ENCODE peak calls at places on chromosomes 7 and 10, in nine cellular contexts. J is right lobe of liver, N is PC-3, G is thoracic aorta, R is IMR-90, V is esophagus squamous epithelium, W is breast epithelium, C is aorta, E is trophoblast cell. A is an unnamed sample. For H3K4me1, the result is how much of the 10 kb centered on the place peaks cover.

GRCh38 chr7:70098133-70098561 is 499.9 kb downstream of the AUTS2 start:
- DNase-seq in J (no peak), R (no peak), N (no peak), G (no peak), V (no peak), C (no peak), E (no peak), W (no peak), A (no peak)

GRCh38 chr10:22453948-22454347 is 108.7 kb downstream of the SPAG6 start:
- DNase-seq in C (no peak), N (no peak), R (no peak), W (no peak), E (no peak), V (no peak), J (no peak), G (no peak), A (no peak)

GRCh38 chr10:103145860-103146466 is 47.1 kb downstream of the NT5C2 start:
- DNase-seq in R (peak), C (peak), V (no peak), J (peak), W (no peak), G (peak), N (peak), E (no peak), A (peak)

GRCh38 chr7:158236400-158236799 is 351.2 kb downstream of the PTPRN2 start:
- DNase-seq in E (no peak), V (no peak), W (no peak), R (no peak), N (no peak), G (no peak), C (no peak), J (no peak), A (no peak)

GRCh38 chr7:142932386-142933091 is 1.0 kb downstream of the TRPV5 start:
- DNase-seq in J (no peak), G (no peak), C (no peak), R (no peak), N (no peak), E (no peak), W (no peak), V (no peak), A (no peak)

GRCh38 chr7:82985144-82985802 is 177.4 kb downstream of the PCLO start:
- DNase-seq in V (no peak), N (peak), R (no peak), C (no peak), G (no peak), J (no peak), E (no peak), W (no peak), A (no peak)

GRCh38 chr10:87817873-87818504 is at the start of gene ATAD1:
- DNase-seq in E (peak), W (peak), V (peak), R (peak), N (peak), C (peak), J (peak), G (peak), A (peak)

GRCh38 chr7:66604198-66604597 is 24.5 kb upstream of the KCTD7 start:
- DNase-seq in R (no peak), E (no peak), G (no peak), J (no peak), V (no peak), W (no peak), N (no peak), C (no peak), A (no peak)

GRCh38 chr10:88735661-88736060 is 24.2 kb upstream of the LIPN start:
- DNase-seq in C (no peak), J (no peak), V (no peak), N (no peak), W (no peak), E (no peak), G (no peak), R (peak), A (no peak)

GRCh38 chr10:17409170-17409733 is 45.1 kb downstream of the ST8SIA6 start:
- DNase-seq in V (no peak), N (peak), C (no peak), G (no peak), W (no peak), J (no peak), E (no peak), R (peak), A (peak)

GRCh38 chr7:5448378-5449042 is 24.9 kb upstream of the TNRC18 start:
- DNase-seq in V (no peak), C (no peak), E (peak), J (no peak), R (no peak), N (no peak), G (no peak), W (no peak), A (no peak)

GRCh38 chr10:11782793-11783557 is 40.2 kb upstream of the PROSER2 start:
- DNase-seq in C (no peak), N (peak), R (peak), J (no peak), G (no peak), V (no peak), E (peak), W (no peak), A (peak)

GRCh38 chr10:30155401-30155800 is 96.0 kb upstream of the JCAD start:
- DNase-seq in R (peak), W (no peak), E (no peak), N (no peak), C (peak), J (no peak), V (no peak), G (peak), A (peak)

GRCh38 chr10:127578628-127579305 is 29.7 kb downstream of the NPS start:
- DNase-seq in R (no peak), E (no peak), N (no peak), V (no peak), C (no peak), J (no peak), W (no peak), G (no peak), A (no peak)

GRCh38 chr7:111499027-111499426 is 63.3 kb downstream of the IMMP2L start:
- DNase-seq in C (no peak), E (peak), V (no peak), J (no peak), G (no peak), N (peak), W (no peak), R (peak), A (peak)

GRCh38 chr7:2821161-2821841 is 22.8 kb downstream of the GNA12 start:
- DNase-seq in J (peak), N (peak), E (peak), G (no peak), V (no peak), W (no peak), R (peak), C (no peak), A (peak)

GRCh38 chr7:134375206-134375605 is 58.5 kb upstream of the SLC35B4 start:
- DNase-seq in C (no peak), V (no peak), N (peak), E (no peak), W (no peak), R (no peak), J (no peak), G (no peak), A (no peak)

GRCh38 chr7:139482662-139483466 is 609 bp downstream of the KLRG2 start:
- DNase-seq in W (no peak), R (no peak), V (no peak), N (no peak), C (no peak), E (peak), G (no peak), J (no peak), A (no peak)

GRCh38 chr10:35259769-35260397 is 76.4 kb upstream of the CCNY start:
- DNase-seq in W (no peak), R (peak), C (no peak), G (no peak), V (no peak), N (peak), J (no peak), E (peak), A (no peak)

GRCh38 chr7:134453526-134453925 is 5.4 kb downstream of the AKR1B1 start:
- DNase-seq in V (no peak), J (no peak), N (no peak), C (no peak), E (no peak), G (no peak), R (no peak), W (no peak), A (no peak)

GRCh38 chr7:45888185-45888992 is at the start of gene IGFBP1:
- DNase-seq in W (no peak), R (peak), E (no peak), G (no peak), V (no peak), J (peak), C (no peak), N (no peak), A (peak)

GRCh38 chr7:50815138-50815537 is 32.4 kb upstream of the GRB10 start:
- DNase-seq in G (no peak), V (no peak), N (no peak), C (no peak), J (no peak), W (no peak), R (no peak), E (no peak), A (no peak)
- H3K4me1 ChIP-seq in G (under half), V (under half), N (under half), C (under half), J (under half), W (under half), R (under half), E (under half), A (under half)

DNA sequence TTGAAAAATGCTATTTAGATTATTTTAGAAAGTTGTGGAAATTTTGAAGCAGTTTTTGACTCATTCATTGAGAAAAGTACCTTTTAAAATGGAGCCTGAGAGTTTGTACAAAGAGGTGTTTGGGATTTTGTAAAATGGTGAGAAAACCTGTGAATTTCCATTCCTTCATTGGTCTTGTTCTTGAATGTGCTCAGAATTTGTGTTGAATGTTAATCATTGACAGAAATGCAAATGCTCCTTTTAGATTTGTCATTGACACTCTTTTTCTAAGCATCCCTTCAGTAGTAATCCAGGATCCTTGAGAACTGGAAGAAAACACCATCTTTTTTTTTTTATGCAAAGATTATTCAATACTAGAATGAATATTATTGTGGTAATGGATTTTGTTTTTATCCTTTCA is 74.8 kb downstream of the LCOR start:
- DNase-seq in C (no peak), J (no peak), G (no peak), E (no peak), W (no peak), N (no peak), V (no peak), R (no peak), A (no peak)
- H3K4me1 ChIP-seq in C (under half), J (under half), G (under half), E (under half), W (under half), N (under half), V (under half), R (under half), A (under half)

DNA sequence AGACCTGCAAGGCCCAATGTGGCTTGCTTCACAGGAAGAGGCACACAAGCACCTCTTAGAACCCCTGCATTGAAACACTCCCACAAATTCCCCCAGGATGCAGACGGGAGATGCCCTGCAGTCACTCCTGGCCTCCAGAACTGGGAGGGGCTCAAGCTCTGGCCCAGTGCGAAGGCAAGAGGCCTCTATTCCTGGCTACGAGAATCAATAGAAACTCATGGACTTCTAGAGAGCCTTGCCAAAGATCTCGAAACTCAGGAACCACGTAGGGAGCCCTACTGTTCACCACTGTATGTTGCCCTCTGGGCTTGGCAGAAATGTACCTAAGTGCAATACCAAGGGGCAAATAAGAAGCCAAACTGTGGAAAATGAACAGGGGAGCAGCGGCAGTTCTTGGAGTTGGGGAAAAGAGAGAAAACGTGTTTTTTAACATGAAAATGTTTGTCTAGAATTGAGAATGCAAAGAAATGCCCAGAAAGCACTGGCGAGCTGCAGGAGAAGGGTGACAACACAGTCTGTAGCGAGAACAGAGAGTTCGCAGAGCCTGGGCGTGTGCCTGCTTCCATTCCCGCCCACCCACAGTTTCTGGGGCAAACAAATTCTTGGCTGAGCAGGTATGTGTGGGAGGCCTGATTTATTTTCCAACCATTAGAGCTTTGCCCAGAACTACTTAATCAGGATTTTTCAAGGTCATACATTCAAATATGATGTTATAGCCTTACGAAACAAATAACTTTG is 260.5 kb upstream of the KLF14 start:
- DNase-seq in V (no peak), E (no peak), N (no peak), C (peak), W (no peak), R (no peak), G (no peak), J (peak), A (no peak)
- H3K4me1 ChIP-seq in V (half or more), E (under half), N (under half), C (under half), W (half or more), R (under half), G (half or more), J (half or more), A (under half)

GRCh38 chr7:6482743-6483119 is 35.0 kb upstream of the DAGLB start:
- DNase-seq in E (no peak), N (no peak), J (no peak), V (no peak), C (no peak), R (no peak), W (no peak), G (no peak), A (no peak)
- H3K4me1 ChIP-seq in E (under half), N (under half), J (under half), V (half or more), C (under half), R (under half), W (under half), G (half or more), A (under half)